ENCODE peak calls at places on chromosome 13, in four cellular contexts. One of them, this sample, is unnamed.

GRCh38 chr13:113491418-113491883 is 940 bp upstream of the DCUN1D2 start:
- DNase-seq in Peyer's patch: no peak
- DNase-seq in A549: peak
- DNase-seq in body of pancreas: peak
- DNase-seq in this sample: peak

GRCh38 chr13:28564030-28564429 is 69.1 kb upstream of the FLT1 start:
- DNase-seq in A549: no peak
- DNase-seq in body of pancreas: no peak
- DNase-seq in Peyer's patch: peak
- DNase-seq in this sample: no peak

GRCh38 chr13:36059366-36059765 is 71.8 kb downstream of the DCLK1 start:
- DNase-seq in body of pancreas: no peak
- DNase-seq in Peyer's patch: no peak
- DNase-seq in A549: no peak
- DNase-seq in this sample: no peak

GRCh38 chr13:44932171-44932849 is 57.0 kb downstream of the NUFIP1 start:
- DNase-seq in body of pancreas: no peak
- DNase-seq in A549: no peak
- DNase-seq in Peyer's patch: no peak
- DNase-seq in this sample: no peak

GRCh38 chr13:38415233-38415632 is 65.6 kb downstream of the UFM1 start:
- DNase-seq in Peyer's patch: no peak
- DNase-seq in body of pancreas: no peak
- DNase-seq in A549: no peak
- DNase-seq in this sample: no peak

GRCh38 chr13:82224806-82225205 is 1657.5 kb downstream of the SLITRK1 start:
- DNase-seq in body of pancreas: no peak
- DNase-seq in Peyer's patch: no peak
- DNase-seq in A549: no peak
- DNase-seq in this sample: no peak

GRCh38 chr13:35769812-35770211 is 293.3 kb upstream of the MAB21L1 start:
- DNase-seq in Peyer's patch: no peak
- DNase-seq in A549: no peak
- DNase-seq in body of pancreas: no peak
- DNase-seq in this sample: no peak

GRCh38 chr13:57557979-57558529 is 73.5 kb upstream of the PCDH17 start:
- DNase-seq in body of pancreas: no peak
- DNase-seq in Peyer's patch: no peak
- DNase-seq in A549: peak
- DNase-seq in this sample: no peak

GRCh38 chr13:38872693-38873092 is 117.9 kb downstream of the STOML3 start:
- DNase-seq in Peyer's patch: peak
- DNase-seq in A549: peak
- DNase-seq in body of pancreas: peak
- DNase-seq in this sample: peak

GRCh38 chr13:32752997-32753606 is 166.8 kb downstream of the PDS5B start:
- DNase-seq in A549: no peak
- DNase-seq in body of pancreas: no peak
- DNase-seq in Peyer's patch: no peak
- DNase-seq in this sample: no peak

GRCh38 chr13:114225610-114226009 is 9.1 kb upstream of the CDC16 start:
- DNase-seq in Peyer's patch: no peak
- DNase-seq in body of pancreas: no peak
- DNase-seq in A549: no peak
- DNase-seq in this sample: no peak

GRCh38 chr13:98416408-98416807 is 160.5 kb downstream of the STK24 start:
- DNase-seq in Peyer's patch: no peak
- DNase-seq in body of pancreas: peak
- DNase-seq in A549: no peak
- DNase-seq in this sample: no peak

GRCh38 chr13:112446347-112446861 is 70.2 kb downstream of the SPACA7 start:
- DNase-seq in body of pancreas: no peak
- DNase-seq in A549: no peak
- DNase-seq in Peyer's patch: peak
- DNase-seq in this sample: no peak

GRCh38 chr13:31598990-31599389 is 140.3 kb upstream of the RXFP2 start:
- DNase-seq in body of pancreas: no peak
- DNase-seq in Peyer's patch: no peak
- DNase-seq in A549: no peak
- DNase-seq in this sample: no peak

GRCh38 chr13:31504918-31505317 is 234.4 kb upstream of the RXFP2 start:
- DNase-seq in A549: no peak
- DNase-seq in Peyer's patch: no peak
- DNase-seq in body of pancreas: no peak
- DNase-seq in this sample: no peak

GRCh38 chr13:98481511-98481951 is 95.4 kb downstream of the STK24 start:
- DNase-seq in Peyer's patch: no peak
- DNase-seq in body of pancreas: no peak
- DNase-seq in A549: no peak
- DNase-seq in this sample: no peak

GRCh38 chr13:113559061-113559460 is 25.5 kb upstream of the TFDP1 start:
- DNase-seq in body of pancreas: no peak
- DNase-seq in A549: no peak
- DNase-seq in Peyer's patch: no peak
- DNase-seq in this sample: no peak

DNA sequence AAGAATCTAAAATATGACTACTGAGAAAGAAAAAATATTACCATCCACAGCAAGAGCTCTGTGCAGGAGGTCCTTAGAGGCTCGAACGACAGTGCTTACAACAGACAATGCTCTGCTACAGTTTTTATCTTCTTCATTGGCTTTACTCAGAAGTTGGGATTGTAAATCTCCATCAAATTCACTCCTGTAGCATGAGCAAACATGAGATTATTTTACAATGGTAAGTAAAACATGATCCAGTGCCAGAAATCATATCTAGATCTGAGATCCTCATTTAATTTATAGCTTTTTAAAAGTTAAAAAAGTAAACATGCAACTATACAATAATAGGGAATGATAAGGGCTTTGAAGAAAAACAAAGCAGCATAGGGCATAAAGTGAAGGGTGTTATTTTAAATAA is 144.5 kb upstream of the FBXL3 start:
- DNase-seq in body of pancreas: no peak
- DNase-seq in A549: no peak
- DNase-seq in Peyer's patch: no peak
- DNase-seq in this sample: no peak
- TF ChIP-seq POLR2A in body of pancreas: no peak
- TF ChIP-seq POLR2A in A549: no peak
- TF ChIP-seq POLR2A in Peyer's patch: no peak
- TF ChIP-seq POLR2A in this sample: no peak

DNA sequence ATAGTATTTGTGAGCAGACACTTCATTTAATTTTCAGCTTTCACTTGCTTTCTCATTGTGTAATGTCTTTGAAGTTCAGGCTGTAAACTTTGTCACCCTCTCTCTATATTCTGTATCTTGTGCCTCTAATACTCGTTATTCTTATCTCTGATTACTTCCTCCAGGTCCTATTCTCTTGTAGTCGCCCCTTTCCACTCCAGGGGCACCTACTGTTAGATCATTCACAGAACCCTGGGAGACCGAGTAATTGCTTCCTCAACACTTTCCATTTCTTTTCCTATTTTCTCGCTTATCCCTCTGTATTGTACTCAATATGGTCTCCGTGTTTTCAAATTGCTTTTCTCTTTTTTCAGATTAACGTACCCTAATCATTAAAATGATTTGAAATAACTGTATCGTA is 93.9 kb upstream of the TDRD3 start:
- DNase-seq in Peyer's patch: no peak
- DNase-seq in A549: no peak
- DNase-seq in body of pancreas: no peak
- DNase-seq in this sample: no peak
- TF ChIP-seq POLR2A in Peyer's patch: no peak
- TF ChIP-seq POLR2A in A549: no peak
- TF ChIP-seq POLR2A in body of pancreas: no peak
- TF ChIP-seq POLR2A in this sample: no peak

GRCh38 chr13:69618838-69619237 is 488.8 kb upstream of the ATXN8OS start:
- DNase-seq in Peyer's patch: no peak
- DNase-seq in A549: no peak
- DNase-seq in body of pancreas: no peak
- DNase-seq in this sample: no peak

GRCh38 chr13:69619651-69620050 is 488.0 kb upstream of the ATXN8OS start:
- DNase-seq in body of pancreas: no peak
- DNase-seq in A549: no peak
- DNase-seq in Peyer's patch: no peak
- DNase-seq in this sample: no peak

GRCh38 chr13:69618393-69618792 is 489.2 kb upstream of the ATXN8OS start:
- DNase-seq in Peyer's patch: no peak
- DNase-seq in body of pancreas: no peak
- DNase-seq in A549: no peak
- DNase-seq in this sample: no peak

DNA sequence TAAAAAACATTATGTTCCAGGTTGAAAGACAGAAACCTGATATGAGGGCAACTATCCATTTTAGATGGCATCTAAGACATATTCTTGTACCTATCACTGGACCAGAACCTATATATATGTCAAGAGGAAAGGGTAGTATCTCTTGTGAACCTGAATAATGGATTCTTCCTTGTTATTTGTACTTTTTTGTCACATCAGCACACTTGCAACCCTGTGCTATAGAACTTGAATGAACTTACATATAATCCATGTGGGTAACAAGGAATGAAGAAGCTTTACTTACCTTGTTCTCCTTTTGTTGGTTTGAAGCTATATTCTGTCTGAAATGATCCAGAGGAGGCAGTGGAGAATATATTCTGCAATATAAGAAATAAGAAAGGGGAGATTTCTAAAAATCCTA is 483.7 kb upstream of the ATXN8OS start:
- DNase-seq in body of pancreas: no peak
- DNase-seq in A549: no peak
- DNase-seq in Peyer's patch: no peak
- DNase-seq in this sample: no peak
- TF ChIP-seq POLR2A in body of pancreas: no peak
- TF ChIP-seq POLR2A in A549: no peak
- TF ChIP-seq POLR2A in Peyer's patch: no peak
- TF ChIP-seq POLR2A in this sample: no peak

GRCh38 chr13:76799696-76800095 is 86.5 kb downstream of the KCTD12 start:
- DNase-seq in Peyer's patch: no peak
- DNase-seq in body of pancreas: no peak
- DNase-seq in A549: no peak
- DNase-seq in this sample: no peak
- TF ChIP-seq POLR2A in Peyer's patch: no peak
- TF ChIP-seq POLR2A in body of pancreas: no peak
- TF ChIP-seq POLR2A in A549: no peak
- TF ChIP-seq POLR2A in this sample: no peak

DNA sequence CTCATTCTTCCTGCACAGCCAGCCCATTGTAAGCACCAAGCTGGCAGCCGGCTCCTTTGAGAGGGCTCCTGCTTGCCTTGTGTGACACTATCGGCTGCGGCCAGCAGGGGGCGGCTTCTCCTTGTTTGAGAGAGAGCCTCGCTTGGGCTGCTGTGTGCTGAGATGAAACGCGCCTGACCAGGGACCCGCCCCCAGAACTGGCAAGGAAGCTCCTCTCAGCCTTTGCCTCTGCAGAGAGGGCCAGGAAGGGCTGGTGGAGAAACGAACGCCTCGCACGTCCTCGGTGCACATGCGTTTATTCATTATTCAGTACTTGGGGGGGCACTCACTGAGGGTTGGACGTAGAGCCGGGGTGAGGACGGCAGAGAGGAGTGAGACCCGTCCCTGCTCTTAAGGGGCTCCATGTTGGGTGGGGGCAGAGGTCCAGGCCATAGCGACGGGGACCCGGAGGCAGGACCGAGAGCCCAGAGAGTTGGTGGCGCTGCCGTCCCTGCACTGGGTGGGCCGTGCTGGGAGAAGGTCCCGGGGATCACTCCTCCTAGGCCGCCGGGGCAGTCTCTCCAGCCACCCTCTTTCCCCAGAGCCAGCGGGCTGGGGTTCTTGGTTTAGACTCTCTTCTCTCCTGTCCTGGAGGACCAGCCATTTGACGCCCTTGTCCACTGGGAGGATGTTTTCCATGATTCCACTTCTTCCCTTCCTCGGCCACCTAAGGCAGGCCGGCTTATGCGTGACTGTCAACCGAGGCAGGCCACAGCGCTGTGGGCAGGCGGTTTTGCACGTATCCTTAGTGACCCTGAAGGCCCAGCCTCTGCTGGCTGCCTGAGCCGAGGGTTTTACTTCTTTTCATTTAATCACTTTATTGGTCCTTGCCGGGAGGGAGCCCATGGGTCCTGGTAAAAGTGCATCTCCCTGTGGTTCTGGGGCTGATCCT is 174.5 kb downstream of the KATNAL1 start:
- DNase-seq in body of pancreas: peak
- DNase-seq in Peyer's patch: peak
- DNase-seq in A549: peak
- DNase-seq in this sample: peak
- TF ChIP-seq POLR2A in body of pancreas: no peak
- TF ChIP-seq POLR2A in Peyer's patch: no peak
- TF ChIP-seq POLR2A in A549: no peak
- TF ChIP-seq POLR2A in this sample: no peak

GRCh38 chr13:22275393-22275792 is 604.5 kb downstream of the FGF9 start:
- DNase-seq in Peyer's patch: no peak
- DNase-seq in A549: no peak
- DNase-seq in body of pancreas: no peak
- DNase-seq in this sample: no peak
- TF ChIP-seq POLR2A in Peyer's patch: no peak
- TF ChIP-seq POLR2A in A549: no peak
- TF ChIP-seq POLR2A in body of pancreas: no peak
- TF ChIP-seq POLR2A in this sample: no peak

GRCh38 chr13:40789275-40790231 is at the start of gene SLC25A15:
- DNase-seq in Peyer's patch: peak
- DNase-seq in body of pancreas: peak
- DNase-seq in A549: peak
- DNase-seq in this sample: peak
- TF ChIP-seq POLR2A in Peyer's patch: peak
- TF ChIP-seq POLR2A in body of pancreas: peak
- TF ChIP-seq POLR2A in A549: peak
- TF ChIP-seq POLR2A in this sample: peak

GRCh38 chr13:79405501-79405830 is 589 bp downstream of the RBM26 start:
- DNase-seq in Peyer's patch: no peak
- DNase-seq in body of pancreas: no peak
- DNase-seq in A549: peak
- DNase-seq in this sample: peak

GRCh38 chr13:79404361-79404760 is 1.7 kb downstream of the RBM26 start:
- DNase-seq in A549: no peak
- DNase-seq in Peyer's patch: no peak
- DNase-seq in body of pancreas: no peak
- DNase-seq in this sample: no peak

GRCh38 chr13:79405831-79406596 is at the start of gene RBM26:
- DNase-seq in body of pancreas: peak
- DNase-seq in A549: peak
- DNase-seq in Peyer's patch: peak
- DNase-seq in this sample: peak

GRCh38 chr13:79406597-79406908 is 498 bp upstream of the RBM26 start:
- DNase-seq in body of pancreas: no peak
- DNase-seq in Peyer's patch: no peak
- DNase-seq in A549: no peak
- DNase-seq in this sample: no peak

GRCh38 chr13:79404985-79405384 is 1.1 kb downstream of the RBM26 start:
- DNase-seq in body of pancreas: no peak
- DNase-seq in A549: no peak
- DNase-seq in Peyer's patch: no peak
- DNase-seq in this sample: no peak
- TF ChIP-seq POLR2A in body of pancreas: no peak
- TF ChIP-seq POLR2A in A549: no peak
- TF ChIP-seq POLR2A in Peyer's patch: no peak
- TF ChIP-seq POLR2A in this sample: no peak

GRCh38 chr13:110536006-110536693 is 25.4 kb downstream of the RAB20 start:
- DNase-seq in body of pancreas: no peak
- DNase-seq in A549: no peak
- DNase-seq in Peyer's patch: peak
- DNase-seq in this sample: no peak
- TF ChIP-seq POLR2A in body of pancreas: no peak
- TF ChIP-seq POLR2A in A549: no peak
- TF ChIP-seq POLR2A in Peyer's patch: no peak
- TF ChIP-seq POLR2A in this sample: no peak

This sample was measured in H54.